ENCODE peak calls at places on chromosomes 12 and 14, in four cellular contexts. Y, M, Q and G are unnamed samples.

GRCh38 chr12:62396750-62397149 is 69.9 kb upstream of the MON2 start:
- DNase-seq in Y (no peak), Q (no peak), M (no peak), G (no peak)

GRCh38 chr14:51304428-51304827 is 64.4 kb downstream of the TMX1 start:
- DNase-seq in Q (no peak), M (no peak), Y (no peak), G (no peak)

GRCh38 chr14:54440454-54440853 is 720 bp downstream of the CNIH1 start:
- DNase-seq in Q (no peak), M (no peak), Y (no peak), G (no peak)

GRCh38 chr12:9943244-9943643 is 11.1 kb upstream of the CLEC2A start:
- DNase-seq in Y (no peak), Q (no peak), M (no peak), G (peak; percentile 45)

GRCh38 chr14:84095796-84096195 is 1434.1 kb upstream of the FLRT2 start:
- DNase-seq in Q (no peak), M (no peak), Y (no peak), G (no peak)

GRCh38 chr12:6788972-6789905 is at the start of gene CD4:
- DNase-seq in Y (no peak), Q (no peak), M (no peak), G (no peak)

GRCh38 chr14:94654071-94654974 is 42.1 kb downstream of the SERPINA3 start:
- DNase-seq in Q (no peak), M (no peak), Y (peak; percentile 74), G (no peak)

GRCh38 chr14:103562385-103563088 is at the start of the genes BAG5 and COA8:
- DNase-seq in Y (peak; percentile 68), M (peak; percentile 35), Q (peak; percentile 82), G (peak; percentile 87)

GRCh38 chr14:33515441-33515840 is 435.4 kb downstream of the EGLN3 start:
- DNase-seq in Q (no peak), Y (no peak), M (no peak), G (no peak)

GRCh38 chr14:52329678-52330376 is 15.7 kb downstream of the PTGER2 start:
- DNase-seq in M (no peak), Y (no peak), Q (no peak), G (no peak)

GRCh38 chr14:32968972-32969544 is 30.4 kb downstream of the NPAS3 start:
- DNase-seq in M (no peak), Q (no peak), Y (no peak), G (no peak)

DNA sequence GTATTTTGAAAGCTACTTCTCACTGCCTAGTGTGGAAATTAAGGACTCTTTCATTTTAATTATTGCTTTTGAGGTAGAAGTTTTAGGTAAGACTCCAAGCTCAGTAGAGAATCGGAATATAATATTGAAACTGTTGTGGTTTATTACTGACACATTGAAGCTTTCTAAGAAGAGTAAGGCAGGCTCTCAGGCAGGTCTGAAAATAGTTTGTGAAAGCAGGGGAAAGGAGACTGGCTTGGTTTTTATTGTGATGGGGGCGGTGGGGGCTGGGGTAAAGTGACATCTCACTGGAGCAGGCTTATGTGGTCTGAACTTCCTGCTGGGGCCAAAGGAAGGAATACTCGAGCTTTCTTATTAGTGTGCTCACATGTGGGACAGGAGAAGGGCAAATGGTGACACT is 79.5 kb downstream of the OTOGL start:
- DNase-seq in Y (no peak), Q (no peak), M (peak; percentile 30), G (no peak)
- TF ChIP-seq NR2C2 in Y (no peak), Q (no peak), M (no peak), G (no peak)

DNA sequence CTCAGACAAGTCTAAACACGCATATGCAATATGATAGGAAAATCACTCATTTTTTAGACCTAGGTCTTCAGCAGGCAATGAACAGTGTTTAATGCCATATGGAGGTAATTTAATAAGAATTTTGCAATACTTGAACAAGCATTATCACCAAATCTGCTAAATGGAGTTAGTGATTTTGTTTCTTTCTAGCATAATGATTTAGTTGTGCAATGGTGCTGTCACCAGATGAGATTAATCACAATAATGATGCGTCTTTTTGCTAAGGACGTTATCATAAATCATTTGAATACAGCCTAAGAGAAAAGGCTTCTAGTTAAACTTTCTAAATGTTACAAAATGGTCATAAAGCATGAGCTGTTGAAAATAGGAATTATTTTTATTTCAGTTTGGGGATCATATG is 170.0 kb upstream of the SLC16A7 start:
- DNase-seq in M (no peak), Y (no peak), Q (no peak), G (no peak)
- TF ChIP-seq ETV6 in M (no peak), Y (no peak), Q (no peak), G (no peak)

DNA sequence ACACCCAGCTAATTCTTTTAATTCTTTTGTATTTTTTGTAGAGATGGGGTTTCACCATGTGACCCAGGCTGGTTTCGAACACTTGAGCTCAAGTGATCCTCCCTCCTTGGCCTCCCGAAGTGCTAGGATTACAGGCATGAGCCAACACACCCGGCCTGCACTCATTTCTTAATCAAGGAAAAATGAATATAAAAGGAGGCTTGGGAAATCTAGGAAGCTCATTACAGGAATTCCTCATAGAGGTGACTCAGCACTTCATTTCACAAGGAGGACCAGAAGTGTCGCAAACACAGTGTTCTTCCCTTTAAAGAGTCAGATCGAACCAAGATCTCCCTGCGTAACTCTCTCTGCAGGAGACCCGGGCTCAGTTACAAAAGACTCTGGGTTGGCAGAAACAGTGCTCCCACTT is 30.3 kb downstream of the NFKBIA start:
- DNase-seq in Y (peak; percentile 89), Q (no peak), M (no peak), G (no peak)
- TF ChIP-seq NR2C2 in Y (no peak), Q (no peak), M (no peak), G (no peak)

DNA sequence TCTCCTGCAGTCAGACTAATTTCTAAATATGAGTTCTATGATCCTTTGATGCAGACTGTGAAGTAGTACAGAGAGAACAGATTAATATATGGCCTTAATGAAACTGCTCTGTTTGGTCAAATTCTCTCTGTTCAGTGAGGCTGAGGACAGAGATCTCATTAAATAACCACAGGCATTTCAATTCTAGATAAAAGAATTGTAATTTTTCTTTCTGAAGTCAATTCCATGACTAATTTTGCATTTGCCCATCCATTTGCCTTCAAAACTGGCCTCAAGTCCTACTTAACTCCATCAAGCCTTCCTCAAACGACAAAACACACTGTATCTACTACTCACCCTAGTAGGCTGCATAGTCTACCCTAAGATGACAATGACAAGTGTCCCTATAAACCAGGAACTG is 67.1 kb downstream of the DUSP16 start:
- DNase-seq in M (no peak), Y (no peak), Q (no peak), G (no peak)
- TF ChIP-seq ETV6 in M (no peak), Y (no peak), Q (no peak), G (no peak)

GRCh38 chr12:109054520-109054919 is 2.1 kb downstream of the USP30 start:
- DNase-seq in Y (no peak), Q (no peak), M (no peak), G (no peak)

GRCh38 chr12:109052097-109052414 is 320 bp upstream of the USP30 start:
- DNase-seq in Q (no peak), Y (no peak), M (no peak), G (no peak)

GRCh38 chr12:109052415-109053323 is at the start of gene USP30:
- DNase-seq in Q (peak; percentile 92), M (peak; percentile 45), Y (peak; percentile 65), G (peak; percentile 83)

GRCh38 chr12:109056891-109057290 is 4.5 kb downstream of the USP30 start:
- DNase-seq in M (no peak), Y (no peak), Q (no peak), G (no peak)

GRCh38 chr12:109053382-109054123 is 1.2 kb downstream of the USP30 start:
- DNase-seq in Q (peak; percentile 29), Y (peak; percentile 49), M (peak; percentile 28), G (no peak)
- TF ChIP-seq NR2C2 in Q (no peak), Y (no peak), M (no peak), G (no peak)

GRCh38 chr14:36582874-36583241 is 444 bp upstream of the NKX2-8 start:
- DNase-seq in Y (no peak), Q (no peak), M (no peak), G (no peak)

GRCh38 chr14:36583242-36584166 is 1.1 kb upstream of the NKX2-8 start:
- DNase-seq in Y (no peak), Q (no peak), M (no peak), G (peak; percentile 29)

GRCh38 chr14:36584167-36584811 is 1.9 kb upstream of the NKX2-8 start:
- DNase-seq in M (no peak), Y (no peak), Q (no peak), G (no peak)

GRCh38 chr14:36582011-36582873 is at the start of gene NKX2-8:
- DNase-seq in Y (no peak), Q (peak; percentile 19), M (no peak), G (peak; percentile 51)

DNA sequence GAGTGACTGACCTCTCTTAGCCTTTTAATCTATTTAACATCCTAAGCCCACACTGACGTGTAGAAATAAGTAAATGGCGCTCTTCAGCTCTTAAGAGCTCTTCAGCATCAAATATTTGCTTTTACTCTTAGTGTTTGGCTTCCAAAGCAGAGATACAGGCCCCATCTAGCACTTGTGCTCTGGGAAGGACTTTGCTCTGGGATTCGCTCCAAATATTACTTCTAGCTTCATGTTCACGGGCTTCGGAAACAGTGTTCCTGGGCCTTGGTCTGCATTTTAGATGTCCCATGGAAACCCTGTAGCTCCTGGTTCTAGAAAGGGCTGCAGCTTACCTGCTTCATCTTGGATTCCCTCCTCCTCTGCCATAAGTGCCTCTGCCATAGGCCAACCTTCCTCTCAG is 2.7 kb upstream of the NKX2-8 start:
- DNase-seq in Y (peak; percentile 50), Q (no peak), M (no peak), G (no peak)
- TF ChIP-seq ETV6 in Y (no peak), Q (no peak), M (no peak), G (no peak)

GRCh38 chr12:98533723-98534251 is 18.4 kb downstream of the TMPO start:
- DNase-seq in M (no peak), Y (peak; percentile 27), Q (no peak), G (no peak)
- TF ChIP-seq NR2C2 in M (no peak), Y (no peak), Q (no peak), G (no peak)

GRCh38 chr12:75979181-75979580 is 52.4 kb downstream of the PHLDA1 start:
- DNase-seq in Y (no peak), Q (no peak), M (no peak), G (no peak)
- TF ChIP-seq ETV6 in Y (no peak), Q (no peak), M (peak; percentile 86), G (no peak)

GRCh38 chr12:123010110-123010509 is 29.6 kb downstream of the ARL6IP4 start:
- DNase-seq in Y (no peak), Q (no peak), M (no peak), G (no peak)
- TF ChIP-seq NR2C2 in Y (no peak), Q (no peak), M (no peak), G (no peak)